ENCODE peak calls at places on chromosomes 5 and 9, in eight cellular contexts. E, F, Y, A, Z, M, I and D are unnamed samples.
A peak's percentile ranks its signal among the peaks of the same experiment; 100 is the strongest.

GRCh38 chr5:78530342-78531096 is 118.1 kb downstream of the LHFPL2 start:
- DNase-seq in E (no peak), F (no peak), Y (no peak), A (no peak), Z (no peak), M (no peak), I (peak; percentile 55), D (peak; percentile 89)

GRCh38 chr5:147391781-147392180 is 118.1 kb downstream of the DPYSL3 start:
- DNase-seq in Y (peak; percentile 76), M (peak; percentile 14), I (peak; percentile 74), F (no peak), A (peak; percentile 27), Z (no peak), E (no peak), D (peak; percentile 93)

GRCh38 chr9:116549786-116550660 is 137.1 kb upstream of the TRIM32 start:
- DNase-seq in I (no peak), Z (no peak), E (no peak), Y (no peak), M (no peak), F (no peak), A (no peak), D (peak; percentile 60)

GRCh38 chr9:35470894-35471293 is 19.0 kb upstream of the RUSC2 start:
- DNase-seq in Y (no peak), F (no peak), I (peak; percentile 61), M (no peak), E (no peak), A (no peak), Z (no peak), D (peak; percentile 97)

GRCh38 chr5:2709996-2710689 is 41.3 kb downstream of the IRX2 start:
- DNase-seq in E (no peak), Z (no peak), A (no peak), Y (no peak), M (no peak), F (no peak), I (no peak), D (no peak)

GRCh38 chr9:104900871-104901270 is 27.1 kb downstream of the ABCA1 start:
- DNase-seq in I (no peak), A (no peak), E (no peak), F (no peak), Z (no peak), M (no peak), Y (no peak), D (peak; percentile 11)

GRCh38 chr5:139668924-139669680 is 21.0 kb downstream of the CXXC5 start:
- DNase-seq in A (no peak), I (no peak), M (no peak), E (no peak), Y (no peak), Z (no peak), F (no peak), D (no peak)

GRCh38 chr9:86809151-86809550 is 138.2 kb downstream of the GAS1 start:
- DNase-seq in M (no peak), Z (no peak), Y (no peak), F (no peak), A (no peak), I (no peak), E (no peak), D (no peak)

GRCh38 chr5:14728109-14728938 is 63.8 kb downstream of the OTULIN start:
- DNase-seq in M (peak; percentile 64), A (peak; percentile 77), E (no peak), I (no peak), Y (no peak), F (no peak), Z (no peak), D (no peak)

GRCh38 chr5:178547753-178548415 is 42.3 kb downstream of the COL23A1 start:
- DNase-seq in E (no peak), A (no peak), M (no peak), F (no peak), I (no peak), Z (no peak), Y (peak; percentile 20), D (no peak)

GRCh38 chr9:21708846-21709245 is 93.6 kb upstream of the MTAP start:
- DNase-seq in M (no peak), A (no peak), E (no peak), Z (no peak), Y (no peak), F (no peak), I (no peak), D (no peak)

GRCh38 chr9:137606005-137606601 is 617 bp downstream of the ARRDC1 start:
- DNase-seq in Y (peak; percentile 74), Z (no peak), E (no peak), F (no peak), I (no peak), M (no peak), A (no peak), D (no peak)

GRCh38 chr5:68661237-68661636 is 432.6 kb upstream of the SLC30A5 start:
- DNase-seq in M (no peak), A (no peak), F (no peak), Y (no peak), E (no peak), I (peak; percentile 27), Z (no peak), D (peak; percentile 68)

GRCh38 chr5:125357660-125358059 is 611.2 kb upstream of the ZNF608 start:
- DNase-seq in F (no peak), I (no peak), M (no peak), Z (no peak), A (no peak), Y (no peak), E (no peak), D (peak; percentile 14)

GRCh38 chr5:142221091-142221860 is 103.5 kb downstream of the SPRY4 start:
- DNase-seq in I (peak; percentile 13), A (no peak), Z (no peak), M (no peak), E (no peak), Y (no peak), F (no peak), D (peak; percentile 40)

GRCh38 chr9:32741706-32742105 is 41.6 kb upstream of the TMEM215 start:
- DNase-seq in I (no peak), E (no peak), F (no peak), Z (no peak), Y (no peak), M (no peak), A (no peak), D (peak; percentile 4)